ENCODE peak calls at places on chromosomes 1 and 21, in ten cellular contexts. O is colonic mucosa, R is GM23248, V is trophoblast cell, E is K562, J is HCT116, W is IMR-90, Z is PC-3, C is SK-N-SH, G is NT2/D1. X is an unnamed sample.

GRCh38 chr21:46154155-46154954 is 1.0 kb downstream of the FTCD start:
- DNase-seq in O (no peak), R (no peak), V (no peak), E (no peak), J (no peak), W (no peak), Z (no peak), C (no peak), G (no peak), X (no peak)

GRCh38 chr21:30391615-30392014 is 4.2 kb upstream of the KRTAP13-1 start:
- DNase-seq in O (no peak), R (no peak), V (no peak), E (no peak), J (no peak), W (no peak), Z (peak), C (no peak), G (no peak), X (no peak)

GRCh38 chr1:183180213-183180612 is 5.9 kb upstream of the LAMC2 start:
- DNase-seq in O (peak), R (peak), V (no peak), E (no peak), J (no peak), W (peak), Z (peak), C (peak), G (no peak), X (no peak)

GRCh38 chr1:43418858-43419257 is 29.2 kb downstream of the SZT2 start:
- DNase-seq in O (no peak), R (no peak), V (no peak), E (no peak), J (no peak), W (no peak), Z (no peak), C (no peak), G (no peak), X (no peak)

GRCh38 chr1:223189903-223190724 is 47.1 kb upstream of the TLR5 start:
- DNase-seq in O (no peak), R (peak), V (no peak), E (no peak), J (peak), W (peak), Z (peak), C (no peak), G (no peak), X (no peak)

GRCh38 chr1:170134126-170134525 is 11.6 kb upstream of the NTMT2 start:
- DNase-seq in O (no peak), R (peak), V (no peak), E (no peak), J (no peak), W (no peak), Z (no peak), C (no peak), G (no peak), X (no peak)

GRCh38 chr21:38824124-38824822 is 18.5 kb downstream of the ETS2 start:
- DNase-seq in O (peak), R (peak), V (no peak), E (no peak), J (no peak), W (peak), Z (no peak), C (no peak), G (no peak), X (no peak)

GRCh38 chr1:230858918-230859819 is 9.2 kb downstream of the C1orf198 start:
- DNase-seq in O (no peak), R (peak), V (no peak), E (no peak), J (no peak), W (peak), Z (no peak), C (no peak), G (no peak), X (no peak)

GRCh38 chr1:163537809-163538208 is 216.1 kb downstream of the NUF2 start:
- DNase-seq in O (no peak), R (no peak), V (no peak), E (no peak), J (no peak), W (no peak), Z (no peak), C (no peak), G (no peak), X (no peak)

GRCh38 chr1:74650561-74650960 is 23.0 kb downstream of the ERICH3 start:
- DNase-seq in O (no peak), R (peak), V (no peak), E (no peak), J (no peak), W (peak), Z (peak), C (no peak), G (no peak), X (no peak)

GRCh38 chr1:206803221-206803730 is 31.0 kb upstream of the IL10 start:
- DNase-seq in O (peak), R (no peak), V (no peak), E (no peak), J (no peak), W (no peak), Z (no peak), C (no peak), G (no peak), X (no peak)

GRCh38 chr1:99527078-99527477 is 118.8 kb upstream of the PALMD start:
- DNase-seq in O (no peak), R (peak), V (peak), E (peak), J (no peak), W (peak), Z (peak), C (peak), G (no peak), X (no peak)

GRCh38 chr21:31162827-31163226 is 124.6 kb upstream of the KRTAP19-8 start:
- DNase-seq in O (no peak), R (peak), V (no peak), E (no peak), J (no peak), W (peak), Z (peak), C (peak), G (no peak), X (no peak)

GRCh38 chr1:212762839-212763238 is 28.7 kb downstream of the NSL1 start:
- DNase-seq in O (no peak), R (no peak), V (no peak), E (no peak), J (no peak), W (no peak), Z (no peak), C (no peak), G (no peak), X (no peak)

GRCh38 chr1:162062542-162063015 is 6.9 kb upstream of the NOS1AP start:
- DNase-seq in O (no peak), R (peak), V (no peak), E (no peak), J (no peak), W (peak), Z (no peak), C (peak), G (no peak), X (no peak)

GRCh38 chr1:224802596-224802995 is 126.9 kb upstream of the DNAH14 start:
- DNase-seq in O (no peak), R (no peak), V (no peak), E (no peak), J (no peak), W (no peak), Z (no peak), C (no peak), G (no peak), X (no peak)

GRCh38 chr1:231153726-231154125 is 8.1 kb upstream of the TRIM67 start:
- DNase-seq in O (no peak), R (no peak), V (no peak), E (no peak), J (no peak), W (no peak), Z (no peak), C (no peak), G (no peak), X (no peak)

GRCh38 chr1:62295921-62296451 is 23.2 kb downstream of the KANK4 start:
- DNase-seq in O (no peak), R (peak), V (no peak), E (no peak), J (no peak), W (peak), Z (peak), C (no peak), G (no peak), X (peak)

GRCh38 chr1:43319766-43320165 is 17.9 kb upstream of the MPL start:
- DNase-seq in O (no peak), R (no peak), V (no peak), E (no peak), J (no peak), W (no peak), Z (no peak), C (no peak), G (no peak), X (no peak)

GRCh38 chr1:107019166-107019565 is 37.3 kb upstream of the PRMT6 start:
- DNase-seq in O (no peak), R (peak), V (no peak), E (no peak), J (no peak), W (peak), Z (peak), C (no peak), G (no peak), X (no peak)

GRCh38 chr1:66152034-66152433 is 359.3 kb downstream of the PDE4B start:
- DNase-seq in O (no peak), R (no peak), V (no peak), E (no peak), J (no peak), W (no peak), Z (no peak), C (no peak), G (no peak), X (no peak)

GRCh38 chr1:3846521-3846920 is 10.5 kb downstream of the CEP104 start:
- DNase-seq in O (no peak), R (no peak), V (no peak), E (no peak), J (no peak), W (no peak), Z (no peak), C (no peak), G (no peak), X (no peak)

GRCh38 chr1:108503062-108503740 is 53.1 kb downstream of the NBPF6 start:
- DNase-seq in O (no peak), R (peak), V (peak), E (no peak), J (no peak), W (peak), Z (peak), C (no peak), G (peak), X (no peak)

GRCh38 chr1:156789621-156790318 is 22.4 kb downstream of the PRCC start:
- DNase-seq in O (no peak), R (no peak), V (no peak), E (no peak), J (no peak), W (no peak), Z (no peak), C (no peak), G (no peak), X (no peak)

GRCh38 chr1:156781585-156782186 is 14.4 kb downstream of the PRCC start:
- DNase-seq in O (no peak), R (peak), V (no peak), E (no peak), J (no peak), W (peak), Z (no peak), C (no peak), G (no peak), X (no peak)

GRCh38 chr1:156785458-156785857 is 18.1 kb downstream of the PRCC start:
- DNase-seq in O (no peak), R (no peak), V (no peak), E (no peak), J (no peak), W (no peak), Z (no peak), C (no peak), G (no peak), X (no peak)

GRCh38 chr1:156788136-156788535 is 20.8 kb downstream of the PRCC start:
- DNase-seq in O (no peak), R (no peak), V (no peak), E (no peak), J (no peak), W (no peak), Z (no peak), C (no peak), G (no peak), X (no peak)

GRCh38 chr1:156786640-156787039 is 19.3 kb downstream of the PRCC start:
- DNase-seq in O (no peak), R (no peak), V (no peak), E (no peak), J (no peak), W (no peak), Z (no peak), C (no peak), G (no peak), X (no peak)
- H3K9ac ChIP-seq in O (no peak), R (no peak), V (no peak), E (no peak), J (no peak), W (no peak), Z (no peak), C (no peak), G (no peak), X (no peak)

DNA sequence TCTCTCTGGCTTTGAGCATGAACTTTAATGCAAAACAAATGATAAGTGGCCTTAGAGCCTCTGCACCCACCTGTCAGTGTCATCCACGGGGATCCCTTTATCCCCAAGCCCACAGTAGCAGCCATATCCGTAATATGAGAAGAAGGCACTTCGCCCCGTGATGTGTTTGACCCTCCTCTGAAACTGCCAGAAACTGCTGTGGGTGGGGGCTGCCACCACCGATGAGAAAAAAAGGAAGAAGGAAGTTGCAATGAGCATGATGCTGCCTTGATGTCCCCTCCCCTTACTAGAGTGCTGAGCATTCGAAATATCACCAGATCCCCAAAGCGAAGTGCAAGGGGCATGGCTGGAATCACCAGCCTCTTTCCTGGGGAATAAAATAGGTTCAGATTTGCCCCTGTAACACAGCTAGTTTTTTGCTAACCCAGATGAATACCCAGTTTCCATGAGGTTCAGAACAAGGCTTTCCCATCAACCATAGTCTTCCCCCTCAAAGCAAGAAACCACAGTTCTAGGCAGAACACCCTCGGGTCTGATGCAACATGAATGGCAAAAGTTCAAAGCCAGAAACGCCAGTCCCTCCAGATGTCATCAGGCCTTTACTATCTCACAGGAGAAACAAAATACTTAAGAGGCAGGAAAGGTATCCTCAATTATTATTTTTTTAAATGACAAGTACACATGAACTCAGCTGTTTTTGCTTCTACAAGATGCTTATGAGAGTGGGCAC is 10.8 kb upstream of the UBXN10 start:
- DNase-seq in O (no peak), R (peak), V (no peak), E (no peak), J (no peak), W (no peak), Z (no peak), C (no peak), G (no peak), X (no peak)
- H3K9ac ChIP-seq in O (no peak), R (no peak), V (no peak), E (no peak), J (no peak), W (no peak), Z (no peak), C (no peak), G (no peak), X (no peak)

DNA sequence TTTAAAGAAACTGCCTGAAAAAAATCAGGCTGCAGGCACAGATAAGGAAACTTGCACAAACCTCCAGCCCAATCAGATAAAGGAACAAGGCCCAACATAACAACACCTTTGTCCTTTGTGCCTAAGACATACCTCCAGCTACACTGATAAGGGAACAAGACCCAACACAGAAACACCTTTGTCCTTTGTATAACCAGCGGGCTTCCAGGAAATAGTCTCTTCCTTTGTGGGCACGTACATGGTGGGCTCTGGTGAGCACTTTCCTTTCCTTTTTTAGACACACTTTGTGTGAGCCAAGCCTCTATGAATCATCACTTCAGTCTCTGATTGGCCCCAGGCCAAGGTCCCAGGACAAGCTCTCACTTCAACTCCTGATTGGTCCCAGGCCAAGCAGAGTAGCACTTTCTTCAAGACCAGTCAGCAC is 23.6 kb downstream of the ZNF670 start:
- DNase-seq in O (peak), R (peak), V (no peak), E (no peak), J (no peak), W (peak), Z (no peak), C (no peak), G (no peak), X (no peak)
- H3K9ac ChIP-seq in O (no peak), R (no peak), V (no peak), E (no peak), J (no peak), W (no peak), Z (no peak), C (no peak), G (no peak), X (no peak)

GRCh38 chr1:54950361-54951163 is 29.9 kb upstream of the TMEM61 start:
- DNase-seq in O (peak), R (peak), V (peak), E (peak), J (peak), W (peak), Z (peak), C (peak), G (peak), X (peak)
- H3K9ac ChIP-seq in O (no peak), R (peak), V (no peak), E (no peak), J (peak), W (peak), Z (peak), C (peak), G (peak), X (no peak)

GRCh38 chr1:56309065-56309464 is 270.3 kb downstream of the PLPP3 start:
- DNase-seq in O (no peak), R (no peak), V (no peak), E (no peak), J (no peak), W (no peak), Z (no peak), C (no peak), G (no peak), X (no peak)
- H3K9ac ChIP-seq in O (no peak), R (no peak), V (no peak), E (no peak), J (no peak), W (no peak), Z (no peak), C (no peak), G (no peak), X (no peak)